ENCODE peak calls at places on chromosomes 7 and 10, in six cellular contexts. I, V, F, J, U and T are unnamed samples.

GRCh38 chr7:26603631-26604030 is 260.8 kb downstream of the SKAP2 start:
- DNase-seq in I (peak), V (peak), F (no peak), J (no peak), U (no peak), T (no peak)

GRCh38 chr7:141304291-141304690 is 230.4 kb downstream of the TMEM178B start:
- DNase-seq in I (no peak), V (no peak), F (no peak), J (no peak), U (no peak), T (no peak)

GRCh38 chr7:16455591-16455990 is 9.9 kb downstream of the SOSTDC1 start:
- DNase-seq in I (no peak), V (no peak), F (no peak), J (no peak), U (no peak), T (no peak)

GRCh38 chr10:58157076-58157766 is 110.5 kb downstream of the IPMK start:
- DNase-seq in I (no peak), V (peak), F (no peak), J (no peak), U (no peak), T (peak)

GRCh38 chr10:11095374-11095785 is 77.7 kb downstream of the CELF2 start:
- DNase-seq in I (no peak), V (no peak), F (no peak), J (no peak), U (no peak), T (peak)

GRCh38 chr7:131786204-131786603 is 229.8 kb upstream of the PODXL start:
- DNase-seq in I (no peak), V (no peak), F (peak), J (no peak), U (no peak), T (peak)

GRCh38 chr10:57788117-57788516 is 479.6 kb downstream of the IPMK start:
- DNase-seq in I (no peak), V (no peak), F (no peak), J (no peak), U (no peak), T (no peak)

GRCh38 chr10:13775786-13776780 is 189.3 kb downstream of the PRPF18 start:
- DNase-seq in I (no peak), V (no peak), F (no peak), J (no peak), U (no peak), T (no peak)

GRCh38 chr7:129949292-129950133 is 3.2 kb downstream of the UBE2H start:
- DNase-seq in I (peak), V (peak), F (peak), J (peak), U (no peak), T (peak)